ENCODE peak calls at places on chromosome 19, in nine cellular contexts. X, D, T, U, E, O, Y, P and R are unnamed samples.

GRCh38 chr19:40921005-40921897 is 39.2 kb upstream of the CYP2A7 start:
- DNase-seq in E (no peak), U (no peak), T (no peak), O (no peak), D (no peak), Y (no peak), P (peak), X (no peak), R (no peak)

GRCh38 chr19:9721861-9722260 is 46.7 kb downstream of the ZNF846 start:
- DNase-seq in U (no peak), D (no peak), Y (peak), P (no peak), X (no peak), O (peak), T (no peak), E (peak), R (no peak)

GRCh38 chr19:31598730-31599238 is 249.5 kb upstream of the TSHZ3 start:
- DNase-seq in T (no peak), U (no peak), E (no peak), Y (no peak), O (no peak), P (no peak), X (no peak), D (no peak), R (no peak)

GRCh38 chr19:33388231-33388816 is 14.8 kb downstream of the CEBPG start:
- DNase-seq in Y (no peak), O (peak), X (no peak), E (no peak), D (no peak), P (no peak), T (no peak), U (no peak), R (peak)

GRCh38 chr19:52679598-52679997 is 41.4 kb upstream of the ZNF83 start:
- DNase-seq in P (no peak), U (no peak), Y (no peak), T (no peak), D (no peak), E (no peak), O (no peak), X (no peak), R (no peak)

GRCh38 chr19:13010038-13010991 is 15.0 kb downstream of the NFIX start:
- DNase-seq in U (no peak), X (peak), O (no peak), P (no peak), Y (no peak), D (no peak), T (no peak), E (no peak), R (no peak)

GRCh38 chr19:35843676-35844481 is 8.4 kb downstream of the NPHS1 start:
- DNase-seq in E (peak), Y (peak), T (no peak), O (no peak), U (no peak), P (peak), D (no peak), X (no peak), R (no peak)

GRCh38 chr19:45211751-45212381 is 33.3 kb downstream of the BLOC1S3 start:
- DNase-seq in X (no peak), Y (no peak), P (no peak), D (no peak), E (no peak), O (no peak), U (no peak), T (no peak), R (no peak)

GRCh38 chr19:8396563-8397203 is 6.5 kb downstream of the RAB11B start:
- DNase-seq in P (no peak), D (peak), T (peak), U (no peak), Y (peak), O (peak), X (peak), E (peak), R (peak)